ENCODE peak calls at places on chromosome 4, in ten cellular contexts. Z is IMR-90, Y is H9, L is SJSA1, M is body of pancreas, U is mammary epithelial cell, Q is uterus, X is GM23248, T is mesendoderm, D is OCI-LY7. E is an unnamed sample.

GRCh38 chr4:77073106-77073858 is 2.5 kb downstream of the CCNI start:
- DNase-seq in Z (peak; percentile 56), Y (no peak), L (no peak), M (no peak), U (peak; percentile 41), Q (no peak), X (peak; percentile 60), T (no peak), D (peak; percentile 8), E (no peak)

GRCh38 chr4:125322363-125322730 is 7.6 kb downstream of the FAT4 start:
- DNase-seq in Z (peak; percentile 35), Y (no peak), L (peak; percentile 70), M (no peak), U (peak; percentile 14), Q (no peak), X (peak; percentile 61), T (no peak), D (no peak), E (no peak)

GRCh38 chr4:125315571-125316390 is 1.0 kb downstream of the FAT4 start:
- DNase-seq in Z (peak; percentile 54), Y (peak; percentile 57), L (peak; percentile 76), M (peak; percentile 46), U (peak; percentile 51), Q (peak; percentile 33), X (peak; percentile 81), T (peak; percentile 79), D (no peak), E (no peak)

GRCh38 chr4:144507309-144508101 is 138.5 kb upstream of the HHIP start:
- DNase-seq in Z (peak; percentile 28), Y (no peak), L (no peak), M (no peak), U (no peak), Q (no peak), X (peak; percentile 3), T (peak; percentile 47), D (no peak), E (no peak)

GRCh38 chr4:110904435-110905050 is 281.7 kb upstream of the PITX2 start:
- DNase-seq in Z (peak; percentile 8), Y (no peak), L (peak; percentile 50), M (no peak), U (no peak), Q (no peak), X (peak; percentile 5), T (peak; percentile 27), D (no peak), E (no peak)

GRCh38 chr4:142098380-142098779 is 462.0 kb downstream of the IL15 start:
- DNase-seq in Z (no peak), Y (no peak), L (no peak), M (no peak), U (no peak), Q (no peak), X (no peak), T (no peak), D (no peak), E (no peak)

GRCh38 chr4:174096456-174096855 is 187.0 kb downstream of the FBXO8 start:
- DNase-seq in Z (no peak), Y (no peak), L (no peak), M (no peak), U (no peak), Q (no peak), X (no peak), T (no peak), D (no peak), E (no peak)

GRCh38 chr4:37591349-37591748 is 94.8 kb downstream of the RELL1 start:
- DNase-seq in Z (no peak), Y (no peak), L (no peak), M (no peak), U (no peak), Q (no peak), X (no peak), T (no peak), D (no peak), E (no peak)

DNA sequence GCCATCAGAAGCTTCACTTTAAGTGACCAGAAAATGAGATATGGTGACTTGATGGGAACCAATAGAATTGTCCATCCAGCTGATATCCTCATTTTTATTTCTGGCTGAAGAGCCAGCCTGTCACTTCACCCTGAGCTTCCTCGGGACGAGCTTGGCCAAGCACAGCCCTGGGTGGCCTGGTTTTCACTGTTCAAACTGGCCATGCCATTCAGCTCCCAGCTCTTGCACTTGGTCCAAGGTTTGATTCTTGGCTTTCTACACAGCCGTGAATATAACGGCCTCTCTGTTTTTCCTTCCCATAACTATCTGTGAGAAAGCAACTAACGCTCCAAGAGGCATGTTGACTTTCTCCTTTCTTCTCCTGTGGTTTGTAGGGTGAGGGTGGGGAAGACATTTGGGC is 71.9 kb downstream of the LIMCH1 start:
- DNase-seq in Z (no peak), Y (no peak), L (no peak), M (no peak), U (no peak), Q (no peak), X (no peak), T (no peak), D (no peak), E (no peak)
- H3K4me1 ChIP-seq in Z (peaks cover 1% of the 10 kb centered on the region), Y (no peaks in the 10 kb centered on the region), L (peaks cover 13% of the 10 kb centered on the region), M (peaks cover 10% of the 10 kb centered on the region), U (peaks cover 8% of the 10 kb centered on the region), Q (no peaks in the 10 kb centered on the region), X (peaks cover 22% of the 10 kb centered on the region), T (peaks cover 11% of the 10 kb centered on the region), D (no peaks in the 10 kb centered on the region), E (peaks cover 3% of the 10 kb centered on the region)

DNA sequence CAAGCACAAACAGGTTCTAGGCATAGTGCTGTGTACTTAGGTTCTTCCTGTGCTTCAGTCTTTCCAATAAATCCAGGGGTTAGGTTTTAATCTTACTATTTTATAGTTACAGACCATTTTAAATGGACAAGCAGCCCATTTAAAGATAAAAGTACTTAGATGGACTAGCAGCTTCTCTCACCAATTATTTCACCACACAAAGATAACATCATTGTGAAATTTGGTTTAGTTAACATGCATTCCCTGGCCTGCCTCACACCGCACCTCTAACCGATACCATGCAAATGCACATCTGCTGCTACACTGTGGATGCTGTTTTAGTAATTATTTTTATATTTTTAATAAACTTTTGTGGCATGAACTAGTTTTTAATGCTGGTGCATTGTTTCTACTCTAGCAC is 252.6 kb downstream of the RAPGEF2 start:
- DNase-seq in Z (no peak), Y (no peak), L (no peak), M (no peak), U (no peak), Q (no peak), X (no peak), T (no peak), D (no peak), E (no peak)
- H3K4me1 ChIP-seq in Z (peaks cover 15% of the 10 kb centered on the region), Y (no peaks in the 10 kb centered on the region), L (peaks cover 27% of the 10 kb centered on the region), M (no peaks in the 10 kb centered on the region), U (peaks cover 21% of the 10 kb centered on the region), Q (no peaks in the 10 kb centered on the region), X (peaks cover 32% of the 10 kb centered on the region), T (no peaks in the 10 kb centered on the region), D (no peaks in the 10 kb centered on the region), E (no peaks in the 10 kb centered on the region)

GRCh38 chr4:38664704-38665401 is 854 bp downstream of the KLF3 start:
- DNase-seq in Z (peak; percentile 56), Y (peak; percentile 71), L (peak; percentile 55), M (peak; percentile 79), U (peak; percentile 50), Q (peak; percentile 71), X (peak; percentile 73), T (peak; percentile 87), D (no peak), E (no peak)

GRCh38 chr4:38663801-38664703 is at the start of gene KLF3:
- DNase-seq in Z (peak; percentile 82), Y (peak; percentile 81), L (peak; percentile 54), M (peak; percentile 96), U (peak; percentile 89), Q (peak; percentile 93), X (peak; percentile 94), T (peak; percentile 86), D (peak; percentile 33), E (no peak)

GRCh38 chr4:38667005-38667771 is 3.2 kb downstream of the KLF3 start:
- DNase-seq in Z (peak; percentile 99), Y (peak; percentile 93), L (peak; percentile 88), M (peak; percentile 89), U (peak; percentile 98), Q (peak; percentile 91), X (peak; percentile 98), T (peak; percentile 99), D (peak; percentile 16), E (peak; percentile 91)

GRCh38 chr4:38668203-38668602 is 4.2 kb downstream of the KLF3 start:
- DNase-seq in Z (no peak), Y (no peak), L (no peak), M (no peak), U (no peak), Q (no peak), X (no peak), T (no peak), D (no peak), E (no peak)

DNA sequence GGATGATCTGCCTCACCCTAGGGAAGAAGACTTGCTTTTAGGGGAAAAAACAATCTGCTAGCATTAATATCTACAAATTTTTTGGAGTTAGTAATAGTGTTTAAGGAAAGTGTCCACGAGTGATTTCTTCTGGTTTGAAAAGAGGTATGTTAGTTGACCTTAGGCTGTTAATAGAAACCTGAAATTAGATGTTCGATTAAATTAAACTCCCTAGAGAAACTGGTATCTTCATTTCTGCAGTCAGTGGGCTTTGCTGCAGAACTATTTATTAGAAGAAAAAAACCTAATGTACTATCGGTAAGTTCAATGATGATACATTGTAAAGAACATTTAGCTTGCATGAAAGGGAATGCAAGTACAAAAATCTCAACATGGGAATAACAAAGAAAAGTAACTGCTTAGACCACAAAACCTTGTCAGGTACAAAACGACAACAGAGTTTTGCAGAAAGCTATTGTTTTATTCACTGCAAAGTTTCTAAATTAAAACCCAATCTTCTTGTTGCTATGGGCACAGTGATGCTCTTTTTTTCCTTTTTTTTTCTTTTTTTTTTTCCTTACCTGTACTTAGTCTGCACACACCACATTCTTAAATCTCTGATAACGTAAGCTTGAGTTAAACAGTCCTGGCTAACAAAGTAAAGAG is 2.0 kb downstream of the KLF3 start:
- DNase-seq in Z (no peak), Y (no peak), L (no peak), M (no peak), U (no peak), Q (no peak), X (no peak), T (no peak), D (no peak), E (no peak)
- H3K4me1 ChIP-seq in Z (peaks cover 12% of the 10 kb centered on the region), Y (peaks cover 4% of the 10 kb centered on the region), L (peaks cover 18% of the 10 kb centered on the region), M (peaks cover 44% of the 10 kb centered on the region), U (peaks cover 31% of the 10 kb centered on the region), Q (no peaks in the 10 kb centered on the region), X (peaks cover 44% of the 10 kb centered on the region), T (peaks cover 5% of the 10 kb centered on the region), D (peaks cover 5% of the 10 kb centered on the region), E (no peaks in the 10 kb centered on the region)

GRCh38 chr4:1793496-1793840 is 375 bp downstream of the FGFR3 start:
- DNase-seq in Z (no peak), Y (no peak), L (no peak), M (peak; percentile 58), U (no peak), Q (no peak), X (peak; percentile 59), T (peak; percentile 63), D (no peak), E (no peak)

GRCh38 chr4:1794809-1795303 is 1.8 kb downstream of the FGFR3 start:
- DNase-seq in Z (no peak), Y (no peak), L (no peak), M (no peak), U (no peak), Q (no peak), X (no peak), T (no peak), D (no peak), E (no peak)

GRCh38 chr4:1792832-1793495 is at the start of gene FGFR3:
- DNase-seq in Z (no peak), Y (peak; percentile 86), L (no peak), M (peak; percentile 63), U (no peak), Q (no peak), X (peak; percentile 64), T (peak; percentile 90), D (no peak), E (no peak)

GRCh38 chr4:1795304-1796195 is 2.5 kb downstream of the FGFR3 start:
- DNase-seq in Z (no peak), Y (no peak), L (no peak), M (peak; percentile 74), U (no peak), Q (no peak), X (no peak), T (peak; percentile 51), D (no peak), E (no peak)

GRCh38 chr4:1793940-1794808 is 1.1 kb downstream of the FGFR3 start:
- DNase-seq in Z (no peak), Y (no peak), L (peak; percentile 28), M (no peak), U (peak; percentile 26), Q (no peak), X (peak; percentile 45), T (peak; percentile 57), D (no peak), E (no peak)
- H3K4me1 ChIP-seq in Z (peaks cover 2% of the 10 kb centered on the region), Y (no peaks in the 10 kb centered on the region), L (peaks cover 13% of the 10 kb centered on the region), M (peaks cover 65% of the 10 kb centered on the region), U (peaks cover 17% of the 10 kb centered on the region), Q (no peaks in the 10 kb centered on the region), X (no peaks in the 10 kb centered on the region), T (no peaks in the 10 kb centered on the region), D (no peaks in the 10 kb centered on the region), E (peaks cover 3% of the 10 kb centered on the region)